ENCODE peak calls at places on chromosome 10, in four cellular contexts. P is activated CD4-positive, alpha-beta T cell treated with anti-CD3 and anti-CD28 coated beads for 24 hours; R is naive thymus-derived CD8-positive, alpha-beta T cell; A is HFFc6. E is an unnamed sample.

GRCh38 chr10:4127518-4128315 is 342.7 kb upstream of the KLF6 start:
- DNase-seq in P (no peak), R (no peak), A (no peak), E (no peak)

GRCh38 chr10:12350167-12350872 is 973 bp downstream of the CAMK1D start:
- DNase-seq in P (peak; percentile 29), R (peak; percentile 58), A (no peak), E (peak; percentile 58)

GRCh38 chr10:62306663-62307062 is 38.0 kb upstream of the RTKN2 start:
- DNase-seq in P (no peak), R (peak; percentile 20), A (no peak), E (peak; percentile 23)

GRCh38 chr10:24953350-24954074 is 1.1 kb upstream of the PRTFDC1 start:
- DNase-seq in P (no peak), R (no peak), A (no peak), E (no peak)

GRCh38 chr10:87093461-87094372 is 926 bp downstream of the GLUD1 start:
- DNase-seq in P (peak; percentile 57), R (peak; percentile 42), A (peak; percentile 34), E (peak; percentile 70)

GRCh38 chr10:52394246-52394645 is 80.2 kb downstream of the DKK1 start:
- DNase-seq in P (no peak), R (no peak), A (no peak), E (no peak)

GRCh38 chr10:109633846-109634245 is 289.5 kb downstream of the XPNPEP1 start:
- DNase-seq in P (no peak), R (no peak), A (no peak), E (no peak)

GRCh38 chr10:116733566-116733965 is 8.8 kb downstream of the HSPA12A start:
- DNase-seq in P (no peak), R (no peak), A (peak; percentile 69), E (no peak)

GRCh38 chr10:15457382-15457781 is 86.3 kb upstream of the FAM171A1 start:
- DNase-seq in P (no peak), R (no peak), A (no peak), E (no peak)

GRCh38 chr10:17101257-17101909 is 28.2 kb downstream of the CUBN start:
- DNase-seq in P (no peak), R (no peak), A (no peak), E (no peak)

GRCh38 chr10:60394444-60394843 is 4.8 kb upstream of the ANK3 start:
- DNase-seq in P (no peak), R (no peak), A (no peak), E (no peak)